ENCODE peak calls at places on chromosomes 12 and 14, in five cellular contexts. K is HCT116; I is WTC11; J is stimulated activated CD4-positive, alpha-beta T cell treated with anti-CD3 and anti-CD28 coated beads, Interleukin-1b, Interleukin-23, amount 100 ng/mL, for 1 hour; Q is GM12865. T is an unnamed sample.

GRCh38 chr12:27583057-27583797 is 59.2 kb downstream of the PPFIBP1 start:
- DNase-seq in K (no peak), I (no peak), J (no peak), Q (peak; percentile 17), T (peak; percentile 79)

GRCh38 chr12:103839893-103840292 is 1.1 kb downstream of the NT5DC3 start:
- DNase-seq in K (no peak), I (no peak), J (no peak), Q (no peak), T (no peak)

GRCh38 chr14:105353163-105353562 is 38.6 kb downstream of the PACS2 start:
- DNase-seq in K (no peak), I (no peak), J (no peak), Q (no peak), T (no peak)

GRCh38 chr12:29160230-29160629 is 11.2 kb downstream of the FAR2 start:
- DNase-seq in K (no peak), I (no peak), J (no peak), Q (no peak), T (no peak)

GRCh38 chr14:105351410-105351809 is 36.9 kb downstream of the PACS2 start:
- DNase-seq in K (no peak), I (no peak), J (no peak), Q (no peak), T (no peak)

GRCh38 chr12:122835693-122836026 is 403 bp downstream of the HIP1R start:
- DNase-seq in K (no peak), I (peak; percentile 42), J (no peak), Q (peak; percentile 42), T (no peak)

GRCh38 chr12:78863482-78864427 is 819 bp upstream of the SYT1 start:
- DNase-seq in K (no peak), I (peak; percentile 81), J (no peak), Q (peak; percentile 44), T (no peak)

GRCh38 chr12:1800646-1801284 is 19.6 kb upstream of the LRTM2 start:
- DNase-seq in K (no peak), I (peak; percentile 48), J (no peak), Q (peak; percentile 72), T (no peak)

GRCh38 chr14:68418192-68419118 is 374.4 kb downstream of the ZFP36L1 start:
- DNase-seq in K (no peak), I (no peak), J (no peak), Q (peak; percentile 49), T (no peak)

GRCh38 chr14:35122696-35123387 is 490 bp downstream of the PRORP start:
- DNase-seq in K (no peak), I (no peak), J (peak; percentile 13), Q (no peak), T (no peak)

GRCh38 chr12:27769142-27769672 is 10.8 kb upstream of the KLHL42 start:
- DNase-seq in K (no peak), I (no peak), J (no peak), Q (no peak), T (no peak)

GRCh38 chr12:68945255-68945654 is 12.3 kb upstream of the CPM start:
- DNase-seq in K (no peak), I (no peak), J (no peak), Q (no peak), T (no peak)

GRCh38 chr12:68331500-68331868 is 678 bp downstream of the MDM1 start:
- DNase-seq in K (no peak), I (no peak), J (no peak), Q (no peak), T (no peak)

GRCh38 chr14:63438065-63438757 is 105.0 kb downstream of the PPP2R5E start:
- DNase-seq in K (peak; percentile 15), I (no peak), J (peak; percentile 4), Q (peak; percentile 40), T (peak; percentile 97)

GRCh38 chr12:73731658-73732057 is 806.0 kb upstream of the ATXN7L3B start:
- DNase-seq in K (no peak), I (no peak), J (no peak), Q (no peak), T (no peak)

GRCh38 chr12:111529424-111530368 is 69.4 kb downstream of the ATXN2 start:
- DNase-seq in K (peak; percentile 34), I (peak; percentile 69), J (peak; percentile 18), Q (peak; percentile 77), T (no peak)

GRCh38 chr12:110270125-110270962 is 10.7 kb upstream of the ATP2A2 start:
- DNase-seq in K (no peak), I (no peak), J (no peak), Q (no peak), T (peak; percentile 48)

GRCh38 chr14:97367278-97367677 is 570.1 kb downstream of the VRK1 start:
- DNase-seq in K (no peak), I (no peak), J (no peak), Q (no peak), T (no peak)

GRCh38 chr12:103382736-103383346 is 112.9 kb downstream of the C12orf42 start:
- DNase-seq in K (no peak), I (no peak), J (no peak), Q (no peak), T (no peak)